ENCODE peak calls at places on chromosomes 11 and 22, in seven cellular contexts. T, W, O, E, Y, F and N are unnamed samples.

GRCh38 chr11:43579171-43579918 is 101.2 kb upstream of the HSD17B12 start:
- DNase-seq in T (peak; percentile 21), W (no peak), O (peak; percentile 59), E (no peak), Y (peak; percentile 39), F (no peak), N (peak; percentile 84)

GRCh38 chr22:17767236-17768065 is 6.8 kb downstream of the BID start:
- DNase-seq in T (no peak), W (no peak), O (peak; percentile 86), E (no peak), Y (no peak), F (no peak), N (no peak)

GRCh38 chr11:124879999-124880611 is 14.9 kb downstream of the ROBO3 start:
- DNase-seq in T (no peak), W (no peak), O (no peak), E (peak; percentile 64), Y (no peak), F (no peak), N (no peak)

GRCh38 chr11:132655187-132655855 is 877.0 kb downstream of the OPCML start:
- DNase-seq in T (no peak), W (no peak), O (no peak), E (no peak), Y (no peak), F (no peak), N (no peak)

GRCh38 chr11:23789938-23790371 is 706.9 kb upstream of the LUZP2 start:
- DNase-seq in T (no peak), W (peak; percentile 19), O (no peak), E (no peak), Y (peak; percentile 73), F (no peak), N (no peak)

GRCh38 chr11:110308071-110308470 is 11.7 kb upstream of the RDX start:
- DNase-seq in T (no peak), W (no peak), O (no peak), E (no peak), Y (no peak), F (no peak), N (no peak)

GRCh38 chr22:42347281-42347824 is 76.9 kb upstream of the TCF20 start:
- DNase-seq in T (no peak), W (no peak), O (peak; percentile 47), E (no peak), Y (no peak), F (no peak), N (no peak)

GRCh38 chr11:86147004-86147403 is 78.1 kb upstream of the PICALM start:
- DNase-seq in T (no peak), W (no peak), O (no peak), E (no peak), Y (no peak), F (no peak), N (no peak)

GRCh38 chr11:47417712-47418111 is 8.5 kb downstream of the PSMC3 start:
- DNase-seq in T (no peak), W (no peak), O (no peak), E (no peak), Y (no peak), F (no peak), N (no peak)

GRCh38 chr11:12715941-12716340 is 41.7 kb downstream of the TEAD1 start:
- DNase-seq in T (no peak), W (no peak), O (no peak), E (no peak), Y (no peak), F (no peak), N (no peak)

GRCh38 chr22:48828688-48829087 is 999.0 kb downstream of the BRD1 start:
- DNase-seq in T (no peak), W (no peak), O (no peak), E (no peak), Y (no peak), F (no peak), N (no peak)

GRCh38 chr11:44595964-44596381 is 30.5 kb downstream of the CD82 start:
- DNase-seq in T (no peak), W (no peak), O (no peak), E (no peak), Y (no peak), F (no peak), N (no peak)

GRCh38 chr11:12266943-12267342 is 110.4 kb upstream of the PARVA start:
- DNase-seq in T (no peak), W (no peak), O (no peak), E (no peak), Y (no peak), F (no peak), N (no peak)

GRCh38 chr22:19597399-19597735 is 73.2 kb upstream of the CLDN5 start:
- DNase-seq in T (no peak), W (no peak), O (peak; percentile 55), E (no peak), Y (no peak), F (peak; percentile 32), N (no peak)

GRCh38 chr11:8067929-8068575 is 13.0 kb upstream of the TUB start:
- DNase-seq in T (no peak), W (no peak), O (no peak), E (peak; percentile 63), Y (no peak), F (no peak), N (no peak)

GRCh38 chr11:8069771-8070170 is 11.2 kb upstream of the TUB start:
- DNase-seq in T (no peak), W (no peak), O (no peak), E (no peak), Y (no peak), F (no peak), N (no peak)

GRCh38 chr11:8068605-8069221 is 12.3 kb upstream of the TUB start:
- DNase-seq in T (peak; percentile 64), W (no peak), O (no peak), E (no peak), Y (peak; percentile 91), F (peak; percentile 47), N (no peak)

GRCh38 chr11:8071616-8072581 is 9.1 kb upstream of the TUB start:
- DNase-seq in T (no peak), W (no peak), O (no peak), E (no peak), Y (no peak), F (no peak), N (no peak)

DNA sequence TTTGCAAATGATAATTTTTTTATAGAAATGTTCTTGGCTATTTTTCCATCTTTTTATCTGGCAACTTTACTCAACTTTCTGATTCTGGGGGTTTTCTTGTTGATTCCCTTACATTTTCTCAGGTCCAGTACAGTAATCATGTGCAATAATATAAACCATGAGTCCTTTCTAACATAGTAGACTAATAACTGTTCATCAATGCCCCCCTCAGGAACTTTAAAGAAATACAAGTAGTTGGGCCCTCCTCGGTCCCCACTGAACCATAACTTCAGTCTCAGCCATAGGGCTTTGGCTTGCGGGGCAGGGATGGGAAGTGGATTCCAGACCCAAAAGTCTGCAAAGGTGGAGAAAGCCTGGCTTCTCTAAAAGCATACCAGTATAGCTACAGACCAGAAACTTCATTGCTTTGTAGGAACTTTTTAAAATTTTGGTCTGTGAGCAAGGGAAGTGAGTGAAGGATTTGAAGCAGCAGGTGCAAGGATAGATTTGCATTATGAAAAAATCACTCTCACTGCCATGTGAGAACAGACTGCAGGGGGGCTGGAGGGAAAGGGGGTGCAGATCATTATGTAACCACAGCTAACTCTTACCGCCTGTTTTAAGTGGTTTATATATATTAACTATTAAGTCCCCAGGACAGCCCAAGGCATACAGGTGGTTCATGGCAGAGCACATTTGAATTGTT is 10.5 kb upstream of the TUB start:
- DNase-seq in T (peak; percentile 38), W (no peak), O (no peak), E (no peak), Y (peak; percentile 69), F (peak; percentile 20), N (no peak)
- TF ChIP-seq CTCF in T (peak; percentile 18), W (peak; percentile 32), O (peak; percentile 56), E (peak; percentile 64), Y (peak; percentile 51), F (peak; percentile 29), N (peak; percentile 40)

GRCh38 chr22:38021201-38021600 is 36.0 kb upstream of the PICK1 start:
- DNase-seq in T (no peak), W (no peak), O (no peak), E (no peak), Y (no peak), F (no peak), N (no peak)
- TF ChIP-seq CTCF in T (no peak), W (no peak), O (no peak), E (no peak), Y (no peak), F (no peak), N (no peak)

GRCh38 chr11:70089631-70090030 is 11.5 kb downstream of the ANO1 start:
- DNase-seq in T (no peak), W (no peak), O (no peak), E (no peak), Y (no peak), F (no peak), N (no peak)

GRCh38 chr11:70084046-70084984 is 6.2 kb downstream of the ANO1 start:
- DNase-seq in T (no peak), W (no peak), O (no peak), E (no peak), Y (no peak), F (no peak), N (no peak)

GRCh38 chr11:70088735-70089250 is 10.7 kb downstream of the ANO1 start:
- DNase-seq in T (no peak), W (no peak), O (no peak), E (no peak), Y (no peak), F (no peak), N (no peak)

GRCh38 chr11:70085815-70086769 is 8.0 kb downstream of the ANO1 start:
- DNase-seq in T (no peak), W (no peak), O (no peak), E (no peak), Y (no peak), F (no peak), N (no peak)

DNA sequence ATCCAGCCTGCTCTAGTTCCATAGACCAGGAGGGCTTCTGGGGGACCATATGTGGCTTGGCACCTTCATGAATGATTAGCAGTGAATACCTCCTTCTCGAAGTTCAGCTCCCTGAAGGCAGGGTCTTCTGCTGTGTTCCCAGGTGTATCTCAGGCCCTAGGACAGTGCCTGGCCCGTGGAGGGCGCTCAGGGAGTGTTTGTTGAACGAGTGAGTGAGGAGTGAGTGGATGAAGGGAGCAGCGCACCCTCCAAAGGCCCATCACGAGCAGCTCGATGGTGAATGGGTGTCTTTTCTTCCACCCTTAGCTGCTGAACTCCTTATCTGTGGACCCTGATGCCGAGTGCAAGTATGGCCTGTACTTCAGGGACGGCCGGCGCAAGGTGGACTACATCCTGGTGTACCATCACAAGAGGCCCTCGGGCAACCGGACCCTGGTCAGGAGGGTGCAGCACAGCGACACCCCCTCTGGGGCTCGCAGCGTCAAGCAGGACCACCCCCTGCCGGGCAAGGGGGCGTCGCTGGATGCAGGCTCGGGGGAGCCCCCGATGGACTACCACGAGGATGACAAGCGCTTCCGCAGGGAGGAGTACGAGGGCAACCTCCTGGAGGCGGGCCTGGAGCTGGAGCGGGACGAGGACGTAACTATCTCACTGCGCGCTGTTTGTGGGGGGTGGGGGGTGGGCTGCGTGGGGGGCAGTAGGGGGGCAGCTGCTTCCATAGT is 9.5 kb downstream of the ANO1 start:
- DNase-seq in T (no peak), W (no peak), O (no peak), E (no peak), Y (no peak), F (no peak), N (no peak)
- TF ChIP-seq CTCF in T (no peak), W (no peak), O (no peak), E (no peak), Y (no peak), F (peak; percentile 10), N (no peak)

DNA sequence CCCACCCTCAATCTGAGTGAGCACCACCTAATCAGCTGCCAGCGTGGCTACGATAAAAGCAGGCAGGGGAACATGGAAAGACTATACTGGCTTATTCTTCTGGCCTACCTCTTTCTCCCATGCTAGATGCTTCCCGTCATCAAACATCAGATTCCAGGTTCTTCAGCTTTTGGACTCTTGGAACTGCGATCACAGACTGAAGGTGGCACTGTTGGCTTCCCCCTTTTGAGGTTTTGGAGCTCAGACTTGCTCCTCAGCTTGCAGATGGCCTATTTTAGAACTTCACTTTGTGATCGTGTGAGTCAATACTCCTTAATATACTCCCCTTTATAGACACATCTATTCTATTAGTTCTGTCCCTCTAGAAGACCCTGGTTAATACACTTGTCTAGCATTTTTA is 543.7 kb upstream of the RAG2 start:
- DNase-seq in T (peak; percentile 3), W (no peak), O (no peak), E (no peak), Y (no peak), F (no peak), N (no peak)
- TF ChIP-seq CTCF in T (peak; percentile 12), W (no peak), O (no peak), E (no peak), Y (no peak), F (no peak), N (no peak)